ENCODE peak calls at places on chromosomes 1 and 21, in five cellular contexts. Q is HCT116, M is SK-N-SH, O is K562, A is H1. R is an unnamed sample.

GRCh38 chr1:165116732-165117131 is 239.8 kb downstream of the LMX1A start:
- DNase-seq in Q (peak; percentile 48), M (no peak), O (no peak), A (no peak), R (no peak)

GRCh38 chr21:38240121-38240520 is 16.7 kb upstream of the KCNJ15 start:
- DNase-seq in Q (no peak), M (no peak), O (no peak), A (no peak), R (no peak)

GRCh38 chr1:223700388-223700918 is 11.9 kb upstream of the CAPN2 start:
- DNase-seq in Q (peak; percentile 38), M (no peak), O (no peak), A (no peak), R (no peak)

GRCh38 chr1:154418062-154418897 is 13.1 kb downstream of the IL6R start:
- DNase-seq in Q (peak; percentile 95), M (peak; percentile 49), O (no peak), A (no peak), R (peak; percentile 61)

GRCh38 chr1:156970017-156970416 is 49.6 kb downstream of the LRRC71 start:
- DNase-seq in Q (no peak), M (no peak), O (no peak), A (no peak), R (no peak)

GRCh38 chr1:157310401-157310800 is 172.2 kb upstream of the ETV3 start:
- DNase-seq in Q (no peak), M (no peak), O (no peak), A (no peak), R (no peak)

GRCh38 chr1:1092149-1092855 is 18.2 kb upstream of the RNF223 start:
- DNase-seq in Q (no peak), M (peak; percentile 24), O (no peak), A (no peak), R (no peak)

GRCh38 chr21:38220270-38220737 is 36.5 kb upstream of the KCNJ15 start:
- DNase-seq in Q (no peak), M (no peak), O (peak; percentile 52), A (no peak), R (no peak)

GRCh38 chr1:246145900-246146299 is 361.2 kb downstream of the SMYD3 start:
- DNase-seq in Q (no peak), M (no peak), O (no peak), A (no peak), R (no peak)

GRCh38 chr1:101200513-101200912 is 36.3 kb upstream of the S1PR1 start:
- DNase-seq in Q (peak; percentile 10), M (no peak), O (no peak), A (peak; percentile 31), R (no peak)

GRCh38 chr1:76023669-76024407 is 50.7 kb upstream of the ST6GALNAC3 start:
- DNase-seq in Q (no peak), M (no peak), O (no peak), A (no peak), R (no peak)

GRCh38 chr1:91549041-91549735 is 48.5 kb downstream of the CDC7 start:
- DNase-seq in Q (no peak), M (no peak), O (no peak), A (no peak), R (no peak)

GRCh38 chr1:9416506-9416905 is 122.8 kb upstream of the SLC25A33 start:
- DNase-seq in Q (no peak), M (no peak), O (no peak), A (no peak), R (no peak)

GRCh38 chr1:33142483-33143065 is 39.3 kb downstream of the TRIM62 start:
- DNase-seq in Q (no peak), M (no peak), O (no peak), A (no peak), R (no peak)

GRCh38 chr1:209291715-209292114 is 291.8 kb upstream of the CAMK1G start:
- DNase-seq in Q (no peak), M (no peak), O (no peak), A (no peak), R (no peak)

GRCh38 chr1:116486424-116486823 is 84.4 kb downstream of the CD58 start:
- DNase-seq in Q (no peak), M (no peak), O (no peak), A (no peak), R (no peak)

GRCh38 chr1:159823401-159823800 is 3.3 kb upstream of the SLAMF8 start:
- DNase-seq in Q (no peak), M (peak; percentile 25), O (no peak), A (no peak), R (no peak)

GRCh38 chr1:213652109-213652508 is 335.7 kb upstream of the PROX1 start:
- DNase-seq in Q (no peak), M (no peak), O (no peak), A (no peak), R (no peak)

GRCh38 chr1:83509229-83509870 is 489.6 kb downstream of the TTLL7 start:
- DNase-seq in Q (no peak), M (no peak), O (no peak), A (no peak), R (no peak)

GRCh38 chr1:110210604-110211502 is 739 bp downstream of the KCNC4 start:
- DNase-seq in Q (no peak), M (peak; percentile 80), O (peak; percentile 84), A (no peak), R (peak; percentile 44)

GRCh38 chr1:245938046-245938435 is 569.0 kb downstream of the SMYD3 start:
- DNase-seq in Q (no peak), M (no peak), O (no peak), A (no peak), R (no peak)

GRCh38 chr1:68959631-68960030 is 462.7 kb upstream of the DEPDC1 start:
- DNase-seq in Q (no peak), M (no peak), O (no peak), A (no peak), R (no peak)

GRCh38 chr1:68961143-68961542 is 464.3 kb upstream of the DEPDC1 start:
- DNase-seq in Q (no peak), M (no peak), O (no peak), A (no peak), R (no peak)

GRCh38 chr1:68958957-68959356 is 462.1 kb upstream of the DEPDC1 start:
- DNase-seq in Q (no peak), M (no peak), O (no peak), A (no peak), R (no peak)

GRCh38 chr1:68962711-68963110 is 465.8 kb upstream of the DEPDC1 start:
- DNase-seq in Q (no peak), M (no peak), O (no peak), A (no peak), R (no peak)

DNA sequence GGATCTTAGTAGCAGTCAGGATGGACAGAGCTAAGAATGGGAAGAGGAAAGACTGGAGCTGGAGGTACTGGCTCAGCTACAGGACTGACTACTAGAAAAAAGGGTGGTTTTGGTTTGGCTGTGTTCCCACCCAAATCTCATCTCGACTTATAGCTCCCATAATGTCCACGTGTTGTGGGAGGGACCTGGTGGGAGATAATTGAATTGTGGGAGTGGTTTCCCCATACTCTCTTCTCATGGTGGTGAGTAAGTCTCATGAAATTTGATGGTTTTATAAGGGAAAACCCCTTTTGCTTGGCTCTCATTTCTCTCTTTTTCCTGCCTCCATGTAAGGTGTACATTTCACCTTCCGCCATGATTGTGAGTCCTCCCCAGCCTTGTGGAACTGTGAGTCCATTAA is 466.5 kb upstream of the DEPDC1 start:
- DNase-seq in Q (no peak), M (no peak), O (no peak), A (no peak), R (no peak)
- TF ChIP-seq JUND in Q (no peak), M (no peak), O (no peak), A (no peak), R (no peak)

DNA sequence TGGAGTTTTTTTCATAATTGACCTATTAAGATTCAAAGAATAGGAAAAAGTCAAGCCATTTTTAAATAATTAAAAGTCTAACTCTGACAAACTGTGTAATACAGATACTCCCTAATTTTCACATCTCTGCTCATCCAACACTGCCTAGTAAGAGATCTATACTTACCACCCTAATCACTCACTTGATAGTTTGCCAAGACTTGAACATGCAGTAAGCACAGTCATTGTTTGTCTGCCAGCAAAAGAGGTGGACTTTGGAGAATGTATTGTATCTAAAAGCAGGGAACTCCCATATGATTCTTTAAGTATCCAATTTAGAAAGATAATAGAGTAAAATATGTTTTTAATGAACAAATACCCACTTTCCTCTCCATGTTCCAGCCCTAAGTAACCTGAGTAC is 15.5 kb downstream of the TMEM59 start:
- DNase-seq in Q (no peak), M (no peak), O (no peak), A (no peak), R (no peak)
- TF ChIP-seq JUND in Q (no peak), M (no peak), O (no peak), A (no peak), R (no peak)

DNA sequence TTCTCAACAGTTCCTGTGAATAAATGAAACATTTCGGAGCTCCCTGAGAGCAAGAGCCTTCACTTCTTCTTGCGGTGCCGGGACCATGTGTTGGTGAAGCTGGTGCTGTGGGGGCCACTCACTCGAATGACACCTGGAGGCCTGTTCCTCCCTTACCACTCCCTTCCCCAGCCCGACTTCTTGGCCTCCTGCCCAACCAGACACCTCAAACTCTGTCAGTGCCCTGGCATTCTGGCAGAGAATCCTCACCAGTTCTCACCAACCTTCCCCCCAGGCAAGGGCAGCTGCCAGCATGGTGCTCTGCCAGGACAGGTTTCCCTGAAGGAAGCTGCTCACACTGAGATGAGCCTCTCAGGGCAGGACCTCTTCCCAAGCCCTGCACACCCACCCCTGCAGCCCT is 68.3 kb downstream of the MPZL1 start:
- DNase-seq in Q (no peak), M (no peak), O (no peak), A (no peak), R (no peak)
- TF ChIP-seq JUND in Q (no peak), M (no peak), O (no peak), A (no peak), R (no peak)

DNA sequence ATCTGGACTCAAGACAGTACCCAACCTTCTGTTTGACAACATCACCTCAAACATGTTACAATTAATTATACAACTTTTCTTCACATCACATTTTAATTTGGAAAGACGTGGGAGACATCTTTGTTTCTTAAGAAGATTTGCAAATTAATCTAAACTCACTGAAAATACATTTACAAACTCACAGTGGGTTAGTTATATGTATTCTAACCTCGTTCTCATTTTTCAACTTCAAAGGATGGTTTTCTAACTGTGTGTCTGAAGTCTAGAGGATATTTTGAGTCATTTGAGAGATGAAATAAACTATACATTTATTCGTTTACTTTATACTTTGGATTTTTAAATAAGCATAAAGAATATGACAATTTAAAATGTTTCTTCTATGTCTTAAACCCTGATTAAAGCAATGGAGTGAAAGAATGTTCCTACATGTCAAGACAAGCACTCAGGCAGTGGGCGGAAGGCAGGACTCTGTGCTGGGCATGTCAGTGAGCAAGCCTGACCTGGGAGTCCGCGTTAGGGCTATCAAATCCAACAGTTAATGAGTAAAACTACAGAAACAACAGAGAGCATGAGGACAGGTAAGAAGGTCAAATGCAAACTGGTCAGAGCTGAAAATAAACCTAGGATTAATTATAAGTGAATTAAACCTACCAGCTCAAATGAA is 76.5 kb upstream of the CTTNBP2NL start:
- DNase-seq in Q (no peak), M (no peak), O (no peak), A (no peak), R (no peak)
- TF ChIP-seq JUND in Q (no peak), M (no peak), O (no peak), A (no peak), R (no peak)

GRCh38 chr1:243628476-243628907 is 221.6 kb downstream of the AKT3 start:
- DNase-seq in Q (no peak), M (no peak), O (no peak), A (no peak), R (no peak)
- TF ChIP-seq JUND in Q (no peak), M (no peak), O (no peak), A (no peak), R (no peak)